ENCODE peak calls at places on chromosomes 3 and 15, in six cellular contexts. H, R, T, G, X and B are unnamed samples.
A peak's percentile ranks its signal among the peaks of the same experiment; 100 is the strongest.

GRCh38 chr15:95872366-95872771 is 458.1 kb upstream of the NR2F2 start:
- DNase-seq in X (no peak), H (no peak), T (no peak), R (peak; percentile 68), G (no peak), B (no peak)

GRCh38 chr3:14598143-14598569 is 53.4 kb upstream of the CCDC174 start:
- DNase-seq in X (peak; percentile 19), H (no peak), T (peak; percentile 85), R (peak; percentile 12), G (peak; percentile 46), B (no peak)

GRCh38 chr15:26472661-26473060 is 300.2 kb downstream of the GABRB3 start:
- DNase-seq in H (no peak), X (no peak), G (no peak), T (no peak), R (no peak), B (no peak)

GRCh38 chr15:75081150-75081549 is 57.8 kb downstream of the PPCDC start:
- DNase-seq in X (no peak), R (no peak), H (no peak), G (no peak), T (no peak), B (no peak)

GRCh38 chr3:15989419-15989818 is 185.1 kb upstream of the GALNT15 start:
- DNase-seq in X (no peak), T (no peak), R (no peak), G (no peak), H (no peak), B (no peak)

GRCh38 chr15:66755298-66756068 is 53.4 kb downstream of the SMAD6 start:
- DNase-seq in H (no peak), X (no peak), G (no peak), T (no peak), R (no peak), B (no peak)

GRCh38 chr3:170999737-171000242 is 26.7 kb downstream of the SLC2A2 start:
- DNase-seq in H (no peak), G (peak; percentile 71), X (peak; percentile 78), R (peak; percentile 87), T (no peak), B (peak; percentile 80)

GRCh38 chr3:185308126-185308754 is 54.4 kb upstream of the EHHADH start:
- DNase-seq in H (no peak), R (peak; percentile 53), G (peak; percentile 84), T (peak; percentile 44), X (peak; percentile 38), B (no peak)

GRCh38 chr3:71310595-71311319 is 272.8 kb downstream of the FOXP1 start:
- DNase-seq in G (peak; percentile 17), H (no peak), X (peak; percentile 16), R (peak; percentile 76), T (peak; percentile 60), B (no peak)

GRCh38 chr3:141894524-141895176 is 18.2 kb downstream of the ATP1B3 start:
- DNase-seq in G (peak; percentile 37), R (peak; percentile 82), T (no peak), H (no peak), X (peak; percentile 49), B (peak; percentile 64)

GRCh38 chr3:49316696-49317457 is 23.0 kb downstream of the USP4 start:
- DNase-seq in X (no peak), H (no peak), T (no peak), R (no peak), G (no peak), B (no peak)

GRCh38 chr3:39376929-39377634 is 6.1 kb upstream of the SLC25A38 start:
- DNase-seq in H (no peak), X (no peak), G (no peak), R (no peak), T (no peak), B (no peak)

GRCh38 chr3:32733631-32734229 is 48.7 kb downstream of the CNOT10 start:
- DNase-seq in X (peak; percentile 22), R (peak; percentile 14), G (peak; percentile 57), H (no peak), T (peak; percentile 56), B (no peak)

GRCh38 chr15:83928392-83928734 is 274.4 kb downstream of the ADAMTSL3 start:
- DNase-seq in X (no peak), R (no peak), H (peak; percentile 76), G (no peak), T (no peak), B (no peak)
- H3K4me3 ChIP-seq in X (no peak overlapping the region), R (no peak overlapping the region), H (peak overlapping the region; percentile 6), G (no peak overlapping the region), T (no peak overlapping the region), B (no peak overlapping the region)

GRCh38 chr3:177521305-177521704 is 324.0 kb upstream of the TBL1XR1 start:
- DNase-seq in X (no peak), H (no peak), T (no peak), R (no peak), G (no peak), B (no peak)
- H3K4me3 ChIP-seq in X (no peak overlapping the region), H (no peak overlapping the region), T (no peak overlapping the region), R (no peak overlapping the region), G (no peak overlapping the region), B (no peak overlapping the region)

GRCh38 chr3:58012302-58012701 is 4.1 kb downstream of the FLNB start:
- DNase-seq in R (no peak), X (no peak), G (no peak), H (no peak), T (no peak), B (no peak)
- H3K4me3 ChIP-seq in R (no peak overlapping the region), X (no peak overlapping the region), G (no peak overlapping the region), H (no peak overlapping the region), T (no peak overlapping the region), B (no peak overlapping the region)

DNA sequence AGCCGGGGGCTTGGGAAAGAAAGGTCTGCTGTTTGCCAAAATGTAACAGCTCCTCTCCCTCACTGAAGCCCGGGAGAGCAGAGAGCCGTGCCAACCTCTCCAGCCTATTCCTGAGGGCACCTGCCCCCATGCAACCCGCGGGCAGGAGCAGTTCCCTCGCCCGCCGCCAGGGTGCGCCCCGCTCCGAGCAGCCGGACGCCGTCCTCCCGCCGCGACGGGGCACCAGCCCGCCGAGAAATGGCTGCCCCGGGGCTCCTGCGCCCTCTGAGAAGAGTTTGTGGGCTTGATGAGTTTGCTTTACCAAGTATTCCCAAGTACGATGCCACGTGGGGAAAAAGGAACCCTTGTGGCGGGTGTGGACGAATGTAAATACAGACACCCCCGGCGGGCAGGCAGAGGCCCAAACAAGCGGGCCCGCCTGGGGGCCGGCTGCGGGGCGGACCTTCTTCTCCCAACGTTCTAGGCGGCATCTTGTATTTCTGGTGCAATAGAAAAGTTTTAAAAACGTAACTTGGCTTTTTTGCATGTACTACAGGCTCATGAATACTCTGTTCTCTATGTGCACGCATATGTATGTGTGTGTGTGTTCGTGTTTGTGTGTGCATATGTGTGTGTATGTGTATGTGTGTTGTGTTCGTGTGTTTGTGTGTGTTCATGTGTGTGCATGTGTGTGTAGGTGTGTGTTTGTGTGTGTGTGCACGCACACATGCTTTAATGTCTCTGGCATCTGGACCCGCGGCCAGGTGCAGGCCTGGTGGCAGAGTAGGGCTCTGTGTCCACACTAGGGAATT is 162.9 kb downstream of the CHSY1 start:
- DNase-seq in G (peak; percentile 77), X (no peak), H (no peak), T (peak; percentile 93), R (peak; percentile 45), B (no peak)
- H3K4me3 ChIP-seq in G (peak overlapping the region; percentile 30), X (no peak overlapping the region), H (no peak overlapping the region), T (no peak overlapping the region), R (peak overlapping the region; percentile 27), B (no peak overlapping the region)

DNA sequence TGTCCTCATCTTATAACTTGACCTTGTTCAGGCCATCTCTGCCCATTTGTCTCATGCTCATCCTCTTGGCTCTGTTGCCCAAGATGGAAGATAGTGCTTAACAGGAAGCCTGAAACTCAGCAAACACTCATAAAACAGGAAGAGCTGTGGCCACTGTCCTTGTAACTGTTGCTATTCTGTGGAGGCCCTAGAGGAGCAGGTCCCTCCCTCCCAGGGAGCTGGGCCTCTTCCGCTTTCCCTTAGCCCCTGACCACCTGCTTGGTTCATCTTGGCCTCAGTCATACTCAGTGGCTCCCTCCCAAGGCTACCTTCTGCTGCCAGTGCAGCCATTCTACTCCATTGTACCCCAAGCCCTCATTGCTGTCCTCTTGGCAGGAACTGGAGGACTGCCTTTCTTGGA is 3.5 kb downstream of the MAPKAPK3 start:
- DNase-seq in X (no peak), H (no peak), G (no peak), T (no peak), R (no peak), B (no peak)
- H3K4me3 ChIP-seq in X (no peak overlapping the region), H (no peak overlapping the region), G (no peak overlapping the region), T (no peak overlapping the region), R (no peak overlapping the region), B (no peak overlapping the region)